ENCODE peak calls at places on chromosomes 6 and 20, in four cellular contexts. J, X, F and K are unnamed samples.

GRCh38 chr6:104640141-104640700 is 219.5 kb downstream of the HACE1 start:
- DNase-seq in F (no peak), J (no peak), X (no peak), K (no peak)

GRCh38 chr6:34414999-34415858 is 10.6 kb downstream of the RPS10 start:
- DNase-seq in J (no peak), X (peak; percentile 61), F (no peak), K (peak; percentile 72)

GRCh38 chr20:5886788-5887187 is 63.5 kb downstream of the TRMT6 start:
- DNase-seq in F (no peak), X (no peak), J (no peak), K (no peak)

GRCh38 chr6:4370066-4370465 is 234.7 kb upstream of the ECI2 start:
- DNase-seq in J (no peak), F (no peak), X (peak; percentile 28), K (no peak)

GRCh38 chr6:89290401-89291155 is 24.5 kb downstream of the GABRR2 start:
- DNase-seq in X (no peak), J (no peak), F (no peak), K (no peak)

GRCh38 chr20:17558154-17558940 is 11.5 kb upstream of the DSTN start:
- DNase-seq in J (no peak), F (peak; percentile 69), X (peak; percentile 93), K (peak; percentile 48)

GRCh38 chr6:2751871-2752270 is 1.1 kb upstream of the MYLK4 start:
- DNase-seq in F (no peak), J (no peak), X (no peak), K (no peak)

GRCh38 chr6:152135755-152136448 is 328.4 kb downstream of the ESR1 start:
- DNase-seq in J (no peak), X (peak; percentile 47), F (no peak), K (no peak)

GRCh38 chr20:6632187-6632586 is 135.3 kb upstream of the BMP2 start:
- DNase-seq in F (no peak), J (no peak), X (no peak), K (no peak)

GRCh38 chr20:46394872-46395470 is 11.4 kb downstream of the ELMO2 start:
- DNase-seq in F (no peak), X (no peak), J (no peak), K (no peak)

GRCh38 chr6:145904878-145905277 is 59.3 kb downstream of the SHPRH start:
- DNase-seq in F (no peak), J (no peak), X (no peak), K (no peak)

GRCh38 chr20:18019068-18019467 is 38.6 kb downstream of the OVOL2 start:
- DNase-seq in F (no peak), X (no peak), J (peak; percentile 37), K (no peak)

GRCh38 chr6:157333537-157333936 is 10.2 kb upstream of the TMEM242 start:
- DNase-seq in F (no peak), J (no peak), X (no peak), K (no peak)

GRCh38 chr20:37880726-37881591 is 22.0 kb upstream of the VSTM2L start:
- DNase-seq in X (no peak), J (no peak), F (no peak), K (no peak)

GRCh38 chr6:79421707-79422484 is 115.3 kb downstream of the LCA5 start:
- DNase-seq in X (no peak), F (no peak), J (no peak), K (peak; percentile 63)

GRCh38 chr6:117548797-117549301 is 53.5 kb downstream of the GOPC start:
- DNase-seq in X (peak; percentile 54), J (no peak), F (no peak), K (no peak)

GRCh38 chr20:24567508-24567907 is 98.1 kb downstream of the SYNDIG1 start:
- DNase-seq in J (no peak), X (no peak), F (no peak), K (no peak)

GRCh38 chr20:38127011-38127621 is 38.0 kb downstream of the TGM2 start:
- DNase-seq in J (no peak), F (no peak), X (peak; percentile 96), K (peak; percentile 64)

GRCh38 chr6:139344186-139344963 is 30.1 kb downstream of the CITED2 start:
- DNase-seq in J (no peak), X (no peak), F (no peak), K (peak; percentile 20)

GRCh38 chr20:7841967-7842301 is 98.3 kb downstream of the HAO1 start:
- DNase-seq in J (no peak), F (no peak), X (no peak), K (peak; percentile 40)

GRCh38 chr20:63625771-63626423 is 1.0 kb downstream of the GMEB2 start:
- DNase-seq in X (peak; percentile 39), J (no peak), F (peak; percentile 38), K (peak; percentile 35)

GRCh38 chr6:7532232-7532631 is 9.2 kb upstream of the DSP start:
- DNase-seq in F (peak; percentile 60), X (no peak), J (peak; percentile 24), K (peak; percentile 69)

GRCh38 chr20:36312724-36313441 is 6.7 kb downstream of the DLGAP4 start:
- DNase-seq in J (peak; percentile 12), X (no peak), F (no peak), K (no peak)

GRCh38 chr6:30763618-30764489 is 19.5 kb upstream of the IER3 start:
- DNase-seq in X (peak; percentile 96), J (peak; percentile 25), F (no peak), K (peak; percentile 79)

GRCh38 chr20:26208296-26209091 is 511.8 kb upstream of the ZNF337 start:
- DNase-seq in F (peak; percentile 51), J (peak; percentile 69), X (no peak), K (no peak)

GRCh38 chr20:40604416-40604815 is 84.6 kb downstream of the MAFB start:
- DNase-seq in F (no peak), J (no peak), X (no peak), K (no peak)

GRCh38 chr20:42565106-42565990 is 624.4 kb downstream of the PTPRT start:
- DNase-seq in X (no peak), F (no peak), J (no peak), K (no peak)

GRCh38 chr20:62202083-62202395 is 18.0 kb downstream of the HRH3 start:
- DNase-seq in J (no peak), X (no peak), F (no peak), K (no peak)

GRCh38 chr6:161434921-161435411 is 161.1 kb upstream of the AGPAT4 start:
- DNase-seq in F (no peak), J (no peak), X (no peak), K (peak; percentile 45)

GRCh38 chr20:2364014-2364413 is 16.7 kb upstream of the TGM6 start:
- DNase-seq in J (no peak), X (no peak), F (no peak), K (no peak)

GRCh38 chr6:106684011-106684410 is 54.6 kb downstream of the QRSL1 start:
- DNase-seq in X (no peak), F (no peak), J (no peak), K (no peak)